ENCODE peak calls at places on chromosomes 2 and 18, in seven cellular contexts. O, G, T, F, K, E and X are unnamed samples.

GRCh38 chr2:189685540-189686229 is 11.2 kb downstream of the ANKAR start:
- DNase-seq in E (peak), K (peak), T (no peak), O (peak), G (no peak), F (no peak), X (no peak)

GRCh38 chr2:38245114-38245641 is 131.9 kb downstream of the ATL2 start:
- DNase-seq in O (peak), E (no peak), T (no peak), F (no peak), K (no peak), G (no peak), X (no peak)

GRCh38 chr18:58965291-58965929 is 100.7 kb downstream of the ZNF532 start:
- DNase-seq in G (no peak), E (no peak), F (no peak), T (no peak), O (no peak), K (no peak), X (no peak)

GRCh38 chr2:224749136-224749535 is 33.0 kb upstream of the CCDC195 start:
- DNase-seq in F (no peak), K (no peak), G (no peak), T (no peak), O (peak), E (no peak), X (no peak)

GRCh38 chr2:85826990-85827878 is 61.6 kb downstream of the ST3GAL5 start:
- DNase-seq in F (peak), K (peak), G (peak), T (peak), E (peak), O (peak), X (peak)

GRCh38 chr2:184312970-184313369 is 285.4 kb upstream of the ZNF804A start:
- DNase-seq in T (no peak), G (no peak), K (no peak), F (no peak), E (no peak), O (no peak), X (no peak)

GRCh38 chr2:191869178-191869577 is 22.3 kb upstream of the CAVIN2 start:
- DNase-seq in K (peak), E (peak), F (no peak), T (no peak), O (peak), G (no peak), X (peak)

GRCh38 chr18:76455015-76455676 is 39.9 kb downstream of the ZNF516 start:
- DNase-seq in K (no peak), G (no peak), T (no peak), F (no peak), E (no peak), O (no peak), X (no peak)

GRCh38 chr2:20900052-20900636 is 77.2 kb upstream of the LDAH start:
- DNase-seq in K (no peak), F (no peak), E (no peak), G (no peak), O (no peak), T (no peak), X (no peak)

GRCh38 chr2:39405364-39405763 is 31.7 kb downstream of the MAP4K3 start:
- DNase-seq in G (no peak), O (no peak), E (no peak), K (no peak), F (no peak), T (no peak), X (no peak)

GRCh38 chr18:361941-362913 is 94.4 kb upstream of the THOC1 start:
- DNase-seq in K (peak), G (no peak), E (peak), O (peak), F (peak), T (no peak), X (peak)

GRCh38 chr2:37500031-37500430 is 155.6 kb downstream of the QPCT start:
- DNase-seq in F (no peak), K (no peak), T (no peak), O (no peak), G (no peak), E (no peak), X (no peak)

GRCh38 chr2:10231551-10232085 is 71.1 kb upstream of the HPCAL1 start:
- DNase-seq in T (no peak), O (no peak), G (peak), F (no peak), E (no peak), K (no peak), X (peak)

GRCh38 chr2:28628506-28628905 is 123.1 kb upstream of the PPP1CB start:
- DNase-seq in K (no peak), F (no peak), E (no peak), G (peak), O (no peak), T (no peak), X (no peak)

GRCh38 chr2:171160119-171160629 is 519 bp downstream of the TLK1 start:
- DNase-seq in K (peak), G (peak), O (peak), E (peak), F (peak), T (peak), X (peak)

GRCh38 chr18:25144835-25145234 is 207.1 kb downstream of the ZNF521 start:
- DNase-seq in T (no peak), F (no peak), O (no peak), G (no peak), K (peak), E (no peak), X (no peak)

GRCh38 chr2:116510117-116510671 is 1304.3 kb upstream of the DDX18 start:
- DNase-seq in G (no peak), E (peak), F (no peak), K (peak), T (no peak), O (peak), X (no peak)

GRCh38 chr18:22363867-22364463 is 53.8 kb downstream of the CTAGE1 start:
- DNase-seq in O (no peak), K (peak), F (no peak), E (no peak), G (no peak), T (no peak), X (no peak)

GRCh38 chr2:46181789-46182530 is 115.2 kb upstream of the EPAS1 start:
- DNase-seq in O (no peak), G (no peak), K (no peak), E (no peak), F (no peak), T (no peak), X (no peak)

GRCh38 chr2:125745514-125745913 is 910.4 kb upstream of the GYPC start:
- DNase-seq in T (no peak), F (no peak), E (peak), O (peak), G (no peak), K (peak), X (peak)

GRCh38 chr2:71154798-71155197 is 24.4 kb downstream of the MPHOSPH10 start:
- DNase-seq in G (no peak), K (no peak), F (no peak), T (no peak), E (peak), O (peak), X (peak)

GRCh38 chr2:108586116-108586515 is 51.8 kb downstream of the LIMS1 start:
- DNase-seq in F (no peak), G (no peak), O (no peak), K (peak), T (no peak), E (no peak), X (no peak)

GRCh38 chr18:55506074-55506473 is 81.9 kb downstream of the TCF4 start:
- DNase-seq in G (no peak), O (no peak), F (no peak), T (no peak), K (no peak), E (no peak), X (no peak)

GRCh38 chr2:113156278-113157107 is 17.3 kb upstream of the PSD4 start:
- DNase-seq in T (no peak), K (no peak), O (peak), G (no peak), E (peak), F (no peak), X (no peak)

GRCh38 chr2:218245214-218245613 is 15.6 kb upstream of the GPBAR1 start:
- DNase-seq in T (no peak), E (no peak), G (no peak), K (no peak), O (no peak), F (no peak), X (no peak)

GRCh38 chr2:127047716-127048617 is 59.0 kb downstream of the BIN1 start:
- DNase-seq in O (no peak), K (no peak), G (no peak), F (no peak), T (no peak), E (peak), X (no peak)

GRCh38 chr2:32915694-32916093 is 31.1 kb upstream of the LTBP1 start:
- DNase-seq in T (no peak), O (no peak), E (no peak), F (no peak), K (no peak), G (no peak), X (no peak)
- TF ChIP-seq CTCF in T (no peak), O (no peak), E (no peak), F (no peak), K (no peak), G (no peak), X (no peak)

DNA sequence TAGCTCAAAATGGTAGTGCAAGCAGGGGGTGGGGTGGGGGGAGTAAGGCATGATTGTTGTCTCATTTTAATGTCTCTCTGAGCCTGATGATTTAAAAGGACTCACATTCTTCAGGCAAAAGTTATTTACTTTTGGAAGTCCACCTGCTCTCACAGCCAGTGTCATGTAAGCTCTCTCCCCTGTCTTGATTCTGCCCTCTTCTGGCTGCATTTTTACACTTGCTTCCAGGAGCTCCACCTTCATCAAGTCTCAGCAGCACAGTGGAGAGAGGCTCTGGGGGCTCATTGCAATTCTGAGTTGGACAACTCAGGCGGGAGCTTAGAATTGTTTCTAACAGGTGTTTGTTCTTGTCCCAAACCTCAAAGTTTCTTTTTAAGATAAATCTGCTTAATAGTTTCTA is 39.2 kb downstream of the GNAL start:
- DNase-seq in T (no peak), F (no peak), G (no peak), E (peak), O (peak), K (peak), X (no peak)
- TF ChIP-seq CTCF in T (peak), F (no peak), G (no peak), E (peak), O (peak), K (peak), X (no peak)

GRCh38 chr2:43450617-43451016 is 145.2 kb downstream of the THADA start:
- DNase-seq in K (no peak), T (no peak), G (no peak), O (no peak), E (no peak), F (no peak), X (no peak)
- TF ChIP-seq CTCF in K (no peak), T (no peak), G (no peak), O (no peak), E (no peak), F (no peak), X (no peak)

GRCh38 chr2:190742431-190742830 is 93.5 kb downstream of the NAB1 start:
- DNase-seq in G (no peak), F (no peak), K (no peak), O (no peak), T (no peak), E (no peak), X (no peak)

GRCh38 chr2:190748966-190749365 is 100.1 kb downstream of the NAB1 start:
- DNase-seq in T (no peak), G (no peak), F (no peak), E (no peak), O (no peak), K (no peak), X (no peak)

GRCh38 chr2:190744041-190744440 is 95.2 kb downstream of the NAB1 start:
- DNase-seq in E (no peak), G (no peak), T (no peak), F (no peak), O (no peak), K (no peak), X (no peak)

GRCh38 chr2:190746971-190747761 is 98.3 kb downstream of the NAB1 start:
- DNase-seq in G (no peak), T (no peak), K (peak), O (peak), F (no peak), E (no peak), X (no peak)
- TF ChIP-seq CTCF in G (no peak), T (no peak), K (no peak), O (no peak), F (no peak), E (no peak), X (no peak)

GRCh38 chr2:105674859-105675541 is 69.7 kb upstream of the NCK2 start:
- DNase-seq in O (no peak), T (no peak), F (no peak), K (peak), E (no peak), G (no peak), X (no peak)

GRCh38 chr2:105677901-105678300 is 66.8 kb upstream of the NCK2 start:
- DNase-seq in G (no peak), O (no peak), T (no peak), K (no peak), E (no peak), F (no peak), X (no peak)

GRCh38 chr2:105671156-105671555 is 73.6 kb upstream of the NCK2 start:
- DNase-seq in E (no peak), O (no peak), G (no peak), K (peak), F (peak), T (no peak), X (no peak)

GRCh38 chr2:105675841-105676240 is 68.9 kb upstream of the NCK2 start:
- DNase-seq in O (no peak), F (no peak), K (no peak), E (no peak), T (no peak), G (no peak), X (no peak)

GRCh38 chr2:105674406-105674805 is 70.3 kb upstream of the NCK2 start:
- DNase-seq in G (no peak), T (no peak), K (peak), E (no peak), O (no peak), F (no peak), X (no peak)
- TF ChIP-seq CTCF in G (no peak), T (no peak), K (no peak), E (no peak), O (no peak), F (no peak), X (no peak)